ENCODE peak calls at places on chromosomes 4 and X, in five cellular contexts. One of them, this sample, is unnamed. For H3K27me3, the result is how much of the 10 kb centered on the place peaks cover.

GRCh38 chr4:74202062-74202586 is 44.2 kb downstream of the MTHFD2L start:
- DNase-seq in GM23248: no peak
- DNase-seq in CD8-positive, alpha-beta T cell: no peak
- DNase-seq in osteoblast: no peak
- DNase-seq in fibroblast of lung: peak
- DNase-seq in this sample: no peak

GRCh38 chr4:38160487-38161207 is 200.4 kb downstream of the PTTG2 start:
- DNase-seq in GM23248: peak
- DNase-seq in CD8-positive, alpha-beta T cell: no peak
- DNase-seq in osteoblast: peak
- DNase-seq in fibroblast of lung: peak
- DNase-seq in this sample: no peak

GRCh38 chr4:99693164-99693563 is 35.5 kb upstream of the C4orf54 start:
- DNase-seq in GM23248: no peak
- DNase-seq in CD8-positive, alpha-beta T cell: no peak
- DNase-seq in osteoblast: no peak
- DNase-seq in fibroblast of lung: no peak
- DNase-seq in this sample: no peak

GRCh38 chr4:174170906-174171305 is 112.6 kb downstream of the FBXO8 start:
- DNase-seq in GM23248: no peak
- DNase-seq in CD8-positive, alpha-beta T cell: no peak
- DNase-seq in osteoblast: no peak
- DNase-seq in fibroblast of lung: no peak
- DNase-seq in this sample: no peak

GRCh38 chrX:124507276-124507675 is 160.9 kb downstream of the SH2D1A start:
- DNase-seq in GM23248: peak
- DNase-seq in CD8-positive, alpha-beta T cell: no peak
- DNase-seq in osteoblast: no peak
- DNase-seq in fibroblast of lung: no peak
- DNase-seq in this sample: no peak

GRCh38 chr4:121181493-121181892 is 17.4 kb upstream of the TNIP3 start:
- DNase-seq in GM23248: no peak
- DNase-seq in CD8-positive, alpha-beta T cell: no peak
- DNase-seq in osteoblast: no peak
- DNase-seq in fibroblast of lung: no peak
- DNase-seq in this sample: no peak

GRCh38 chrX:154372612-154373022 is 1.8 kb downstream of the FLNA start:
- DNase-seq in GM23248: peak
- DNase-seq in CD8-positive, alpha-beta T cell: no peak
- DNase-seq in osteoblast: peak
- DNase-seq in fibroblast of lung: peak
- DNase-seq in this sample: no peak

GRCh38 chrX:135273162-135273561 is 21.3 kb downstream of the ETDA start:
- DNase-seq in GM23248: no peak
- DNase-seq in CD8-positive, alpha-beta T cell: no peak
- DNase-seq in osteoblast: no peak
- DNase-seq in fibroblast of lung: no peak
- DNase-seq in this sample: no peak

GRCh38 chrX:41259516-41259915 is 74.4 kb upstream of the DDX3X start:
- DNase-seq in GM23248: no peak
- DNase-seq in CD8-positive, alpha-beta T cell: no peak
- DNase-seq in osteoblast: no peak
- DNase-seq in fibroblast of lung: no peak
- DNase-seq in this sample: no peak

GRCh38 chrX:48897157-48897620 is 379 bp downstream of the TIMM17B start:
- DNase-seq in GM23248: peak
- DNase-seq in CD8-positive, alpha-beta T cell: peak
- DNase-seq in osteoblast: no peak
- DNase-seq in fibroblast of lung: peak
- DNase-seq in this sample: peak

GRCh38 chr4:179472164-179472563 is 2029.9 kb upstream of the AGA start:
- DNase-seq in GM23248: no peak
- DNase-seq in CD8-positive, alpha-beta T cell: no peak
- DNase-seq in osteoblast: peak
- DNase-seq in fibroblast of lung: no peak
- DNase-seq in this sample: no peak

GRCh38 chr4:8568068-8568668 is 12.0 kb upstream of the GPR78 start:
- DNase-seq in GM23248: no peak
- DNase-seq in CD8-positive, alpha-beta T cell: no peak
- DNase-seq in osteoblast: peak
- DNase-seq in fibroblast of lung: no peak
- DNase-seq in this sample: no peak

GRCh38 chrX:43758044-43758443 is 101.9 kb downstream of the MAOA start:
- DNase-seq in GM23248: no peak
- DNase-seq in CD8-positive, alpha-beta T cell: no peak
- DNase-seq in osteoblast: no peak
- DNase-seq in fibroblast of lung: no peak
- DNase-seq in this sample: no peak

GRCh38 chr4:167020410-167020809 is 213.9 kb downstream of the SPOCK3 start:
- DNase-seq in GM23248: peak
- DNase-seq in CD8-positive, alpha-beta T cell: no peak
- DNase-seq in osteoblast: no peak
- DNase-seq in fibroblast of lung: peak
- DNase-seq in this sample: no peak

GRCh38 chr4:83618431-83618830 is 82.5 kb downstream of the GPAT3 start:
- DNase-seq in GM23248: peak
- DNase-seq in CD8-positive, alpha-beta T cell: no peak
- DNase-seq in osteoblast: peak
- DNase-seq in fibroblast of lung: peak
- DNase-seq in this sample: no peak

GRCh38 chr4:128358231-128358902 is 70.8 kb upstream of the PGRMC2 start:
- DNase-seq in GM23248: peak
- DNase-seq in CD8-positive, alpha-beta T cell: no peak
- DNase-seq in osteoblast: no peak
- DNase-seq in fibroblast of lung: peak
- DNase-seq in this sample: peak

GRCh38 chr4:128288689-128289106 is 1.1 kb upstream of the PGRMC2 start:
- DNase-seq in GM23248: no peak
- DNase-seq in CD8-positive, alpha-beta T cell: no peak
- DNase-seq in osteoblast: no peak
- DNase-seq in fibroblast of lung: peak
- DNase-seq in this sample: no peak

GRCh38 chr4:101944649-101945048 is 154.1 kb downstream of the BANK1 start:
- DNase-seq in GM23248: peak
- DNase-seq in CD8-positive, alpha-beta T cell: no peak
- DNase-seq in osteoblast: no peak
- DNase-seq in fibroblast of lung: peak
- DNase-seq in this sample: no peak

GRCh38 chr4:173370130-173370476 is 651 bp upstream of the SAP30 start:
- DNase-seq in GM23248: no peak
- DNase-seq in CD8-positive, alpha-beta T cell: peak
- DNase-seq in osteoblast: peak
- DNase-seq in fibroblast of lung: no peak
- DNase-seq in this sample: peak

GRCh38 chrX:119809185-119809666 is 17.8 kb upstream of the RPL39 start:
- DNase-seq in GM23248: peak
- DNase-seq in CD8-positive, alpha-beta T cell: no peak
- DNase-seq in osteoblast: no peak
- DNase-seq in fibroblast of lung: peak
- DNase-seq in this sample: no peak

GRCh38 chrX:22135994-22136684 is 104.0 kb downstream of the PHEX start:
- DNase-seq in GM23248: peak
- DNase-seq in CD8-positive, alpha-beta T cell: no peak
- DNase-seq in osteoblast: peak
- DNase-seq in fibroblast of lung: peak
- DNase-seq in this sample: no peak

GRCh38 chr4:143344774-143345173 is 8.1 kb downstream of the GAB1 start:
- DNase-seq in GM23248: no peak
- DNase-seq in CD8-positive, alpha-beta T cell: no peak
- DNase-seq in osteoblast: peak
- DNase-seq in fibroblast of lung: peak
- DNase-seq in this sample: no peak

GRCh38 chr4:139315221-139315675 is 13.0 kb upstream of the NDUFC1 start:
- DNase-seq in GM23248: no peak
- DNase-seq in CD8-positive, alpha-beta T cell: no peak
- DNase-seq in osteoblast: no peak
- DNase-seq in fibroblast of lung: no peak
- DNase-seq in this sample: no peak

GRCh38 chr4:147157860-147158701 is 212.4 kb upstream of the TTC29 start:
- DNase-seq in GM23248: peak
- DNase-seq in CD8-positive, alpha-beta T cell: no peak
- DNase-seq in osteoblast: peak
- DNase-seq in fibroblast of lung: peak
- DNase-seq in this sample: peak

GRCh38 chr4:146458594-146458993 is 63.1 kb downstream of the SLC10A7 start:
- DNase-seq in GM23248: no peak
- DNase-seq in CD8-positive, alpha-beta T cell: no peak
- DNase-seq in osteoblast: no peak
- DNase-seq in fibroblast of lung: no peak
- DNase-seq in this sample: no peak

GRCh38 chr4:2186133-2186864 is 55.6 kb downstream of the HAUS3 start:
- DNase-seq in GM23248: no peak
- DNase-seq in CD8-positive, alpha-beta T cell: no peak
- DNase-seq in osteoblast: no peak
- DNase-seq in fibroblast of lung: peak
- DNase-seq in this sample: no peak

GRCh38 chr4:154254999-154255398 is 236.6 kb downstream of the DCHS2 start:
- DNase-seq in GM23248: no peak
- DNase-seq in CD8-positive, alpha-beta T cell: no peak
- DNase-seq in osteoblast: no peak
- DNase-seq in fibroblast of lung: no peak
- DNase-seq in this sample: no peak

GRCh38 chr4:86670739-86671138 is 76.6 kb downstream of the PTPN13 start:
- DNase-seq in GM23248: peak
- DNase-seq in CD8-positive, alpha-beta T cell: no peak
- DNase-seq in osteoblast: peak
- DNase-seq in fibroblast of lung: peak
- DNase-seq in this sample: no peak

GRCh38 chr4:83191026-83191425 is 76.5 kb upstream of the PLAC8 start:
- DNase-seq in GM23248: no peak
- DNase-seq in CD8-positive, alpha-beta T cell: no peak
- DNase-seq in osteoblast: no peak
- DNase-seq in fibroblast of lung: no peak
- DNase-seq in this sample: no peak

GRCh38 chrX:138759217-138759943 is 47.9 kb upstream of the FGF13 start:
- DNase-seq in GM23248: no peak
- DNase-seq in CD8-positive, alpha-beta T cell: no peak
- DNase-seq in osteoblast: no peak
- DNase-seq in fibroblast of lung: no peak
- DNase-seq in this sample: no peak

GRCh38 chr4:176309772-176310171 is 10.0 kb upstream of the SPCS3 start:
- DNase-seq in GM23248: peak
- DNase-seq in CD8-positive, alpha-beta T cell: no peak
- DNase-seq in osteoblast: peak
- DNase-seq in fibroblast of lung: no peak
- DNase-seq in this sample: no peak

GRCh38 chr4:1579834-1580686 is 104.1 kb downstream of the FAM53A start:
- DNase-seq in GM23248: peak
- DNase-seq in CD8-positive, alpha-beta T cell: peak
- DNase-seq in osteoblast: peak
- DNase-seq in fibroblast of lung: no peak
- DNase-seq in this sample: peak

GRCh38 chrX:130125090-130125489 is 14.8 kb upstream of the ELF4 start:
- DNase-seq in GM23248: peak
- DNase-seq in CD8-positive, alpha-beta T cell: no peak
- DNase-seq in osteoblast: no peak
- DNase-seq in fibroblast of lung: peak
- DNase-seq in this sample: peak

GRCh38 chrX:108091878-108092291 is 307 bp downstream of the ATG4A start:
- DNase-seq in GM23248: peak
- DNase-seq in CD8-positive, alpha-beta T cell: no peak
- DNase-seq in osteoblast: no peak
- DNase-seq in fibroblast of lung: no peak
- DNase-seq in this sample: no peak

GRCh38 chr4:160117686-160118085 is 1014.8 kb downstream of the RAPGEF2 start:
- DNase-seq in GM23248: no peak
- DNase-seq in CD8-positive, alpha-beta T cell: no peak
- DNase-seq in osteoblast: no peak
- DNase-seq in fibroblast of lung: no peak
- DNase-seq in this sample: no peak

GRCh38 chr4:140641789-140642439 is 73.2 kb upstream of the UCP1 start:
- DNase-seq in GM23248: no peak
- DNase-seq in CD8-positive, alpha-beta T cell: no peak
- DNase-seq in osteoblast: no peak
- DNase-seq in fibroblast of lung: peak
- DNase-seq in this sample: no peak
- H3K27me3 ChIP-seq in GM23248: under half
- H3K27me3 ChIP-seq in CD8-positive, alpha-beta T cell: under half
- H3K27me3 ChIP-seq in osteoblast: under half
- H3K27me3 ChIP-seq in fibroblast of lung: under half
- H3K27me3 ChIP-seq in this sample: under half

GRCh38 chr4:110622841-110623709 is at the start of gene PITX2:
- DNase-seq in GM23248: peak
- DNase-seq in CD8-positive, alpha-beta T cell: no peak
- DNase-seq in osteoblast: peak
- DNase-seq in fibroblast of lung: peak
- DNase-seq in this sample: peak

GRCh38 chr4:110624016-110624770 is 1.3 kb upstream of the PITX2 start:
- DNase-seq in GM23248: no peak
- DNase-seq in CD8-positive, alpha-beta T cell: no peak
- DNase-seq in osteoblast: peak
- DNase-seq in fibroblast of lung: no peak
- DNase-seq in this sample: no peak

GRCh38 chr4:110621839-110622751 is 782 bp downstream of the PITX2 start:
- DNase-seq in GM23248: no peak
- DNase-seq in CD8-positive, alpha-beta T cell: no peak
- DNase-seq in osteoblast: peak
- DNase-seq in fibroblast of lung: no peak
- DNase-seq in this sample: no peak

GRCh38 chr4:110624904-110625494 is 2.1 kb upstream of the PITX2 start:
- DNase-seq in GM23248: no peak
- DNase-seq in CD8-positive, alpha-beta T cell: no peak
- DNase-seq in osteoblast: no peak
- DNase-seq in fibroblast of lung: no peak
- DNase-seq in this sample: no peak

GRCh38 chr4:110623710-110624015 is 786 bp upstream of the PITX2 start:
- DNase-seq in GM23248: no peak
- DNase-seq in CD8-positive, alpha-beta T cell: no peak
- DNase-seq in osteoblast: no peak
- DNase-seq in fibroblast of lung: no peak
- DNase-seq in this sample: no peak
- H3K27me3 ChIP-seq in GM23248: under half
- H3K27me3 ChIP-seq in CD8-positive, alpha-beta T cell: half or more
- H3K27me3 ChIP-seq in osteoblast: half or more
- H3K27me3 ChIP-seq in fibroblast of lung: half or more
- H3K27me3 ChIP-seq in this sample: half or more

GRCh38 chr4:16085822-16086221 is 2.0 kb upstream of the PROM1 start:
- DNase-seq in GM23248: no peak
- DNase-seq in CD8-positive, alpha-beta T cell: no peak
- DNase-seq in osteoblast: no peak
- DNase-seq in fibroblast of lung: no peak
- DNase-seq in this sample: no peak
- H3K27me3 ChIP-seq in GM23248: half or more
- H3K27me3 ChIP-seq in CD8-positive, alpha-beta T cell: under half
- H3K27me3 ChIP-seq in osteoblast: half or more
- H3K27me3 ChIP-seq in fibroblast of lung: under half
- H3K27me3 ChIP-seq in this sample: half or more

DNA sequence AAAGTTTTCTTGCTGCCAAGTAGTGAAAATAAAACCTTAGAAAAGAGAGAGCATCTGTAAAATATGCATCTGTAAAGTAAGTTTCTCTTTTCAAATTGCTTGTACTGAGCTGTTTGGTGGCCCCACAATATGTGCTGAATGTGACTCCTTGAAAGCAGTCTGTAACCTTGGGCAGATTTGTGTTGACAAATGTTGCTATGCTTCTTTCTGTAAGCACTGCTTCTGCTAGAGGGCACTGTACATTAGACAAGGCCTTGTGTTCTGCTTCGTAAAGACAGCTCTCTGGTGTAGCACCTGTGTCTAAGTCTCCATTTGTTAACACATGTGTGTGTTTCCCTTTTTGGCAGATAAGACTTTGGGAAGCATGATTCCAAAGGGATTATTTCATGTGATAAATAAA is 56.6 kb upstream of the NRK start:
- DNase-seq in GM23248: no peak
- DNase-seq in CD8-positive, alpha-beta T cell: no peak
- DNase-seq in osteoblast: no peak
- DNase-seq in fibroblast of lung: no peak
- DNase-seq in this sample: no peak
- H3K27me3 ChIP-seq in GM23248: under half
- H3K27me3 ChIP-seq in CD8-positive, alpha-beta T cell: under half
- H3K27me3 ChIP-seq in osteoblast: under half
- H3K27me3 ChIP-seq in fibroblast of lung: under half
- H3K27me3 ChIP-seq in this sample: under half

This sample was measured in heart right ventricle.